ENCODE peak calls at places on chromosome 9, in four cellular contexts. J is renal cortical epithelial cell, B is LHCN-M2, D is SW480. X is an unnamed sample.

GRCh38 chr9:136644593-136645342 is 17.9 kb upstream of the EGFL7 start:
- DNase-seq in J (peak), B (peak), D (peak), X (peak)

GRCh38 chr9:36974731-36975130 is 59.3 kb downstream of the PAX5 start:
- DNase-seq in J (no peak), B (no peak), D (no peak), X (no peak)

GRCh38 chr9:106467113-106467846 is 395.7 kb upstream of the ZNF462 start:
- DNase-seq in J (no peak), B (no peak), D (no peak), X (no peak)

GRCh38 chr9:126984969-126985368 is 70.4 kb downstream of the RALGPS1 start:
- DNase-seq in J (peak), B (peak), D (peak), X (no peak)

GRCh38 chr9:134294228-134295071 is 31.8 kb upstream of the RXRA start:
- DNase-seq in J (no peak), B (no peak), D (peak), X (no peak)

GRCh38 chr9:127874301-127875216 is 2.9 kb downstream of the AK1 start:
- DNase-seq in J (peak), B (no peak), D (no peak), X (no peak)

GRCh38 chr9:36450110-36450732 is 50.2 kb upstream of the RNF38 start:
- DNase-seq in J (peak), B (peak), D (peak), X (peak)

GRCh38 chr9:105053209-105053652 is 125.3 kb upstream of the ABCA1 start:
- DNase-seq in J (peak), B (peak), D (no peak), X (peak)

GRCh38 chr9:126907058-126907457 is 7.5 kb upstream of the RALGPS1 start:
- DNase-seq in J (no peak), B (no peak), D (no peak), X (no peak)

GRCh38 chr9:84862786-84863185 is 193.3 kb downstream of the NTRK2 start:
- DNase-seq in J (peak), B (peak), D (peak), X (no peak)

GRCh38 chr9:33142531-33142930 is 24.6 kb downstream of the B4GALT1 start:
- DNase-seq in J (no peak), B (no peak), D (no peak), X (no peak)

GRCh38 chr9:21995652-21996275 is 1.2 kb downstream of the CDKN2B-AS1 start:
- DNase-seq in J (no peak), B (peak), D (peak), X (peak)

X was measured in HCEC 1CT.